ENCODE peak calls at places on chromosomes 2 and 18, in ten cellular contexts. One of them, this sample, is unnamed.

GRCh38 chr2:54386585-54386984 is 69.5 kb upstream of the SPTBN1 start:
- DNase-seq in tibial artery: no peak
- DNase-seq in astrocyte of the spinal cord: no peak
- DNase-seq in esophagus squamous epithelium: no peak
- DNase-seq in A549: no peak
- DNase-seq in ovary: no peak
- DNase-seq in ascending aorta: no peak
- DNase-seq in lung: no peak
- DNase-seq in psoas muscle: no peak
- DNase-seq in epithelial cell of esophagus: no peak
- DNase-seq in this sample: no peak

GRCh38 chr2:71925268-71926097 is 222.2 kb downstream of the CYP26B1 start:
- DNase-seq in lung: peak; percentile 25
- DNase-seq in esophagus squamous epithelium: no peak
- DNase-seq in ovary: no peak
- DNase-seq in epithelial cell of esophagus: no peak
- DNase-seq in psoas muscle: no peak
- DNase-seq in ascending aorta: no peak
- DNase-seq in astrocyte of the spinal cord: no peak
- DNase-seq in A549: no peak
- DNase-seq in tibial artery: peak; percentile 61
- DNase-seq in this sample: peak; percentile 75

GRCh38 chr2:224885836-224886547 is 156.3 kb downstream of the DOCK10 start:
- DNase-seq in epithelial cell of esophagus: peak; percentile 94
- DNase-seq in lung: no peak
- DNase-seq in esophagus squamous epithelium: no peak
- DNase-seq in psoas muscle: no peak
- DNase-seq in ascending aorta: no peak
- DNase-seq in astrocyte of the spinal cord: peak; percentile 85
- DNase-seq in ovary: no peak
- DNase-seq in A549: no peak
- DNase-seq in tibial artery: no peak
- DNase-seq in this sample: peak; percentile 77

GRCh38 chr2:32523711-32524110 is 104.1 kb upstream of the TTC27 start:
- DNase-seq in astrocyte of the spinal cord: no peak
- DNase-seq in lung: no peak
- DNase-seq in esophagus squamous epithelium: no peak
- DNase-seq in A549: no peak
- DNase-seq in ovary: no peak
- DNase-seq in tibial artery: no peak
- DNase-seq in epithelial cell of esophagus: no peak
- DNase-seq in ascending aorta: no peak
- DNase-seq in psoas muscle: no peak
- DNase-seq in this sample: no peak

GRCh38 chr2:43221660-43222471 is 4.5 kb downstream of the ZFP36L2 start:
- DNase-seq in psoas muscle: peak; percentile 95
- DNase-seq in lung: peak; percentile 87
- DNase-seq in astrocyte of the spinal cord: peak; percentile 98
- DNase-seq in epithelial cell of esophagus: peak; percentile 91
- DNase-seq in ascending aorta: peak; percentile 71
- DNase-seq in esophagus squamous epithelium: peak; percentile 35
- DNase-seq in A549: peak; percentile 89
- DNase-seq in tibial artery: peak; percentile 95
- DNase-seq in ovary: peak; percentile 90
- DNase-seq in this sample: peak; percentile 98

GRCh38 chr2:195601361-195601760 is 55.7 kb upstream of the SLC39A10 start:
- DNase-seq in A549: no peak
- DNase-seq in epithelial cell of esophagus: no peak
- DNase-seq in tibial artery: no peak
- DNase-seq in ovary: no peak
- DNase-seq in astrocyte of the spinal cord: no peak
- DNase-seq in psoas muscle: no peak
- DNase-seq in lung: peak; percentile 33
- DNase-seq in ascending aorta: no peak
- DNase-seq in esophagus squamous epithelium: no peak
- DNase-seq in this sample: no peak

GRCh38 chr2:241638063-241638660 is 669 bp downstream of the ATG4B start:
- DNase-seq in A549: no peak
- DNase-seq in ovary: no peak
- DNase-seq in lung: no peak
- DNase-seq in psoas muscle: no peak
- DNase-seq in tibial artery: no peak
- DNase-seq in esophagus squamous epithelium: no peak
- DNase-seq in epithelial cell of esophagus: no peak
- DNase-seq in astrocyte of the spinal cord: peak; percentile 8
- DNase-seq in ascending aorta: no peak
- DNase-seq in this sample: peak; percentile 16

GRCh38 chr2:73611867-73612266 is 30.4 kb downstream of the NAT8 start:
- DNase-seq in ascending aorta: no peak
- DNase-seq in astrocyte of the spinal cord: no peak
- DNase-seq in epithelial cell of esophagus: peak; percentile 73
- DNase-seq in psoas muscle: no peak
- DNase-seq in tibial artery: no peak
- DNase-seq in lung: no peak
- DNase-seq in ovary: no peak
- DNase-seq in esophagus squamous epithelium: no peak
- DNase-seq in A549: no peak
- DNase-seq in this sample: no peak

GRCh38 chr18:55096261-55097026 is 137.2 kb upstream of the CCDC68 start:
- DNase-seq in ascending aorta: no peak
- DNase-seq in A549: peak; percentile 22
- DNase-seq in tibial artery: no peak
- DNase-seq in epithelial cell of esophagus: peak; percentile 78
- DNase-seq in astrocyte of the spinal cord: peak; percentile 82
- DNase-seq in ovary: no peak
- DNase-seq in esophagus squamous epithelium: no peak
- DNase-seq in psoas muscle: peak; percentile 53
- DNase-seq in lung: no peak
- DNase-seq in this sample: peak; percentile 64

GRCh38 chr2:233700028-233700635 is 7.4 kb downstream of the UGT1A6 start:
- DNase-seq in ascending aorta: no peak
- DNase-seq in tibial artery: no peak
- DNase-seq in astrocyte of the spinal cord: peak; percentile 57
- DNase-seq in A549: peak; percentile 61
- DNase-seq in esophagus squamous epithelium: no peak
- DNase-seq in ovary: no peak
- DNase-seq in psoas muscle: no peak
- DNase-seq in lung: no peak
- DNase-seq in epithelial cell of esophagus: no peak
- DNase-seq in this sample: peak; percentile 97

GRCh38 chr18:158128-159036 is at the start of gene USP14:
- DNase-seq in ascending aorta: peak; percentile 89
- DNase-seq in A549: peak; percentile 69
- DNase-seq in astrocyte of the spinal cord: peak; percentile 97
- DNase-seq in epithelial cell of esophagus: peak; percentile 99
- DNase-seq in esophagus squamous epithelium: peak; percentile 78
- DNase-seq in tibial artery: peak; percentile 98
- DNase-seq in ovary: peak; percentile 97
- DNase-seq in lung: peak; percentile 98
- DNase-seq in psoas muscle: peak; percentile 99
- DNase-seq in this sample: peak; percentile 98

GRCh38 chr2:120590841-120591240 is 144.8 kb upstream of the GLI2 start:
- DNase-seq in lung: no peak
- DNase-seq in psoas muscle: no peak
- DNase-seq in tibial artery: no peak
- DNase-seq in esophagus squamous epithelium: no peak
- DNase-seq in ascending aorta: no peak
- DNase-seq in ovary: no peak
- DNase-seq in A549: no peak
- DNase-seq in epithelial cell of esophagus: no peak
- DNase-seq in astrocyte of the spinal cord: no peak
- DNase-seq in this sample: no peak

GRCh38 chr2:158932246-158932645 is 36.2 kb upstream of the TANC1 start:
- DNase-seq in ascending aorta: no peak
- DNase-seq in tibial artery: no peak
- DNase-seq in astrocyte of the spinal cord: peak; percentile 46
- DNase-seq in ovary: no peak
- DNase-seq in A549: no peak
- DNase-seq in psoas muscle: no peak
- DNase-seq in esophagus squamous epithelium: no peak
- DNase-seq in lung: no peak
- DNase-seq in epithelial cell of esophagus: no peak
- DNase-seq in this sample: peak; percentile 14

GRCh38 chr2:229237270-229237669 is 33.8 kb downstream of the PID1 start:
- DNase-seq in epithelial cell of esophagus: no peak
- DNase-seq in ascending aorta: no peak
- DNase-seq in tibial artery: no peak
- DNase-seq in lung: no peak
- DNase-seq in A549: no peak
- DNase-seq in psoas muscle: no peak
- DNase-seq in astrocyte of the spinal cord: no peak
- DNase-seq in ovary: no peak
- DNase-seq in esophagus squamous epithelium: no peak
- DNase-seq in this sample: no peak

GRCh38 chr2:40033781-40034180 is 254.7 kb upstream of the THUMPD2 start:
- DNase-seq in psoas muscle: no peak
- DNase-seq in ascending aorta: no peak
- DNase-seq in esophagus squamous epithelium: no peak
- DNase-seq in epithelial cell of esophagus: peak; percentile 13
- DNase-seq in tibial artery: no peak
- DNase-seq in lung: no peak
- DNase-seq in ovary: no peak
- DNase-seq in astrocyte of the spinal cord: no peak
- DNase-seq in A549: no peak
- DNase-seq in this sample: peak; percentile 19

GRCh38 chr2:15385184-15385583 is 175.9 kb downstream of the NBAS start:
- DNase-seq in esophagus squamous epithelium: no peak
- DNase-seq in lung: no peak
- DNase-seq in psoas muscle: no peak
- DNase-seq in epithelial cell of esophagus: no peak
- DNase-seq in ascending aorta: no peak
- DNase-seq in ovary: no peak
- DNase-seq in astrocyte of the spinal cord: no peak
- DNase-seq in tibial artery: no peak
- DNase-seq in A549: no peak
- DNase-seq in this sample: no peak

GRCh38 chr18:21463718-21464117 is 136.8 kb downstream of the ESCO1 start:
- DNase-seq in epithelial cell of esophagus: no peak
- DNase-seq in esophagus squamous epithelium: no peak
- DNase-seq in ascending aorta: no peak
- DNase-seq in A549: no peak
- DNase-seq in astrocyte of the spinal cord: no peak
- DNase-seq in ovary: no peak
- DNase-seq in tibial artery: peak; percentile 75
- DNase-seq in psoas muscle: no peak
- DNase-seq in lung: no peak
- DNase-seq in this sample: no peak
- TF ChIP-seq CTCF in epithelial cell of esophagus: no peak
- TF ChIP-seq CTCF in esophagus squamous epithelium: no peak
- TF ChIP-seq CTCF in ascending aorta: no peak
- TF ChIP-seq CTCF in A549: no peak
- TF ChIP-seq CTCF in astrocyte of the spinal cord: no peak
- TF ChIP-seq CTCF in ovary: no peak
- TF ChIP-seq CTCF in tibial artery: no peak
- TF ChIP-seq CTCF in psoas muscle: no peak
- TF ChIP-seq CTCF in lung: no peak
- TF ChIP-seq CTCF in this sample: no peak

GRCh38 chr18:63140997-63141776 is 178.4 kb downstream of the BCL2 start:
- DNase-seq in astrocyte of the spinal cord: no peak
- DNase-seq in lung: no peak
- DNase-seq in ascending aorta: no peak
- DNase-seq in ovary: no peak
- DNase-seq in epithelial cell of esophagus: no peak
- DNase-seq in tibial artery: no peak
- DNase-seq in esophagus squamous epithelium: no peak
- DNase-seq in A549: no peak
- DNase-seq in psoas muscle: no peak
- DNase-seq in this sample: no peak
- H3K4me3 ChIP-seq in astrocyte of the spinal cord: no peak overlapping the region
- H3K4me3 ChIP-seq in lung: no peak overlapping the region
- H3K4me3 ChIP-seq in ascending aorta: no peak overlapping the region
- H3K4me3 ChIP-seq in ovary: no peak overlapping the region
- H3K4me3 ChIP-seq in epithelial cell of esophagus: no peak overlapping the region
- H3K4me3 ChIP-seq in tibial artery: no peak overlapping the region
- H3K4me3 ChIP-seq in esophagus squamous epithelium: no peak overlapping the region
- H3K4me3 ChIP-seq in A549: no peak overlapping the region
- H3K4me3 ChIP-seq in psoas muscle: peak overlapping the region; percentile 31
- H3K4me3 ChIP-seq in this sample: no peak overlapping the region

GRCh38 chr18:10850216-10850615 is 299.2 kb downstream of the PIEZO2 start:
- DNase-seq in esophagus squamous epithelium: no peak
- DNase-seq in astrocyte of the spinal cord: no peak
- DNase-seq in ovary: no peak
- DNase-seq in ascending aorta: no peak
- DNase-seq in lung: no peak
- DNase-seq in tibial artery: no peak
- DNase-seq in psoas muscle: no peak
- DNase-seq in epithelial cell of esophagus: no peak
- DNase-seq in A549: no peak
- DNase-seq in this sample: no peak

GRCh38 chr18:10851824-10852225 is 297.5 kb downstream of the PIEZO2 start:
- DNase-seq in psoas muscle: no peak
- DNase-seq in esophagus squamous epithelium: no peak
- DNase-seq in A549: peak; percentile 16
- DNase-seq in tibial artery: no peak
- DNase-seq in epithelial cell of esophagus: peak; percentile 44
- DNase-seq in ovary: no peak
- DNase-seq in lung: no peak
- DNase-seq in ascending aorta: no peak
- DNase-seq in astrocyte of the spinal cord: peak; percentile 72
- DNase-seq in this sample: peak; percentile 80

GRCh38 chr18:10856146-10856545 is 293.2 kb downstream of the PIEZO2 start:
- DNase-seq in esophagus squamous epithelium: no peak
- DNase-seq in tibial artery: no peak
- DNase-seq in psoas muscle: no peak
- DNase-seq in lung: no peak
- DNase-seq in A549: no peak
- DNase-seq in ovary: no peak
- DNase-seq in ascending aorta: no peak
- DNase-seq in astrocyte of the spinal cord: no peak
- DNase-seq in epithelial cell of esophagus: no peak
- DNase-seq in this sample: peak; percentile 72

GRCh38 chr18:10850828-10851227 is 298.5 kb downstream of the PIEZO2 start:
- DNase-seq in A549: no peak
- DNase-seq in epithelial cell of esophagus: no peak
- DNase-seq in tibial artery: no peak
- DNase-seq in astrocyte of the spinal cord: no peak
- DNase-seq in psoas muscle: no peak
- DNase-seq in lung: no peak
- DNase-seq in esophagus squamous epithelium: no peak
- DNase-seq in ascending aorta: no peak
- DNase-seq in ovary: no peak
- DNase-seq in this sample: peak; percentile 48

GRCh38 chr18:10852610-10853303 is 296.6 kb downstream of the PIEZO2 start:
- DNase-seq in ascending aorta: no peak
- DNase-seq in ovary: no peak
- DNase-seq in lung: no peak
- DNase-seq in astrocyte of the spinal cord: no peak
- DNase-seq in esophagus squamous epithelium: no peak
- DNase-seq in A549: no peak
- DNase-seq in psoas muscle: no peak
- DNase-seq in tibial artery: no peak
- DNase-seq in epithelial cell of esophagus: no peak
- DNase-seq in this sample: no peak
- TF ChIP-seq CTCF in ascending aorta: no peak
- TF ChIP-seq CTCF in ovary: no peak
- TF ChIP-seq CTCF in lung: no peak
- TF ChIP-seq CTCF in astrocyte of the spinal cord: no peak
- TF ChIP-seq CTCF in esophagus squamous epithelium: no peak
- TF ChIP-seq CTCF in A549: no peak
- TF ChIP-seq CTCF in psoas muscle: no peak
- TF ChIP-seq CTCF in tibial artery: no peak
- TF ChIP-seq CTCF in epithelial cell of esophagus: no peak
- TF ChIP-seq CTCF in this sample: no peak

GRCh38 chr2:139123795-139124194 is 343.6 kb upstream of the NXPH2 start:
- DNase-seq in lung: no peak
- DNase-seq in A549: no peak
- DNase-seq in esophagus squamous epithelium: no peak
- DNase-seq in astrocyte of the spinal cord: no peak
- DNase-seq in epithelial cell of esophagus: no peak
- DNase-seq in ascending aorta: no peak
- DNase-seq in psoas muscle: no peak
- DNase-seq in tibial artery: no peak
- DNase-seq in ovary: no peak
- DNase-seq in this sample: no peak

GRCh38 chr2:139122711-139123158 is 342.5 kb upstream of the NXPH2 start:
- DNase-seq in astrocyte of the spinal cord: peak; percentile 89
- DNase-seq in esophagus squamous epithelium: no peak
- DNase-seq in psoas muscle: no peak
- DNase-seq in tibial artery: no peak
- DNase-seq in A549: no peak
- DNase-seq in epithelial cell of esophagus: peak; percentile 70
- DNase-seq in ascending aorta: no peak
- DNase-seq in lung: no peak
- DNase-seq in ovary: no peak
- DNase-seq in this sample: peak; percentile 0
- H3K4me3 ChIP-seq in astrocyte of the spinal cord: no peak overlapping the region
- H3K4me3 ChIP-seq in esophagus squamous epithelium: no peak overlapping the region
- H3K4me3 ChIP-seq in psoas muscle: no peak overlapping the region
- H3K4me3 ChIP-seq in tibial artery: no peak overlapping the region
- H3K4me3 ChIP-seq in A549: no peak overlapping the region
- H3K4me3 ChIP-seq in epithelial cell of esophagus: no peak overlapping the region
- H3K4me3 ChIP-seq in ascending aorta: no peak overlapping the region
- H3K4me3 ChIP-seq in lung: no peak overlapping the region
- H3K4me3 ChIP-seq in ovary: no peak overlapping the region
- H3K4me3 ChIP-seq in this sample: no peak overlapping the region

This sample was measured in fibroblast of villous mesenchyme.